ENCODE peak calls at places on chromosome 15, in six cellular contexts. H is SHP77; I is neural crest cell; Q is psoas muscle; Z is stimulated activated CD4-positive, alpha-beta T cell treated with anti-CD3 and anti-CD28 coated beads, Interleukin-1b, Interleukin-23, amount 100 ng/mL, for 48 hours; P is putamen. C is an unnamed sample.

GRCh38 chr15:84982301-84982920 is 755 bp downstream of the PDE8A start:
- DNase-seq in Z (peak), I (no peak), Q (peak), P (peak), H (no peak), C (peak)

GRCh38 chr15:83692820-83693581 is 39.1 kb downstream of the ADAMTSL3 start:
- DNase-seq in H (no peak), Z (no peak), I (no peak), P (no peak), Q (no peak), C (no peak)

GRCh38 chr15:97867870-97868269 is 92.6 kb upstream of the ARRDC4 start:
- DNase-seq in Z (no peak), H (no peak), Q (no peak), I (no peak), P (no peak), C (no peak)

GRCh38 chr15:74252291-74253080 is 16.4 kb downstream of the CCDC33 start:
- DNase-seq in P (no peak), Q (no peak), I (no peak), Z (no peak), H (no peak), C (no peak)

GRCh38 chr15:31975446-31976229 is 54.7 kb upstream of the CHRNA7 start:
- DNase-seq in Q (no peak), Z (no peak), H (peak), I (no peak), P (no peak), C (peak)

GRCh38 chr15:56342653-56343052 is 22.6 kb upstream of the TEX9 start:
- DNase-seq in P (no peak), Q (no peak), H (no peak), Z (no peak), I (no peak), C (no peak)

GRCh38 chr15:57950381-57950946 is 115.0 kb downstream of the ALDH1A2 start:
- DNase-seq in P (no peak), I (no peak), H (no peak), Q (no peak), Z (no peak), C (no peak)

GRCh38 chr15:100762289-100762688 is 117.3 kb upstream of the ALDH1A3 start:
- DNase-seq in Q (no peak), I (no peak), P (no peak), H (no peak), Z (no peak), C (no peak)

GRCh38 chr15:99241752-99242151 is 7.6 kb downstream of the TTC23 start:
- DNase-seq in H (no peak), I (no peak), P (no peak), Z (no peak), Q (no peak), C (no peak)

GRCh38 chr15:65396283-65396964 is 18.6 kb upstream of the IGDCC3 start:
- DNase-seq in Z (no peak), P (no peak), Q (no peak), I (no peak), H (no peak), C (no peak)

GRCh38 chr15:78991476-78991875 is 46.6 kb upstream of the CTSH start:
- DNase-seq in H (no peak), P (no peak), Z (no peak), Q (no peak), I (no peak), C (no peak)

GRCh38 chr15:39588531-39589192 is 7.8 kb downstream of the THBS1 start:
- DNase-seq in P (no peak), Q (no peak), Z (no peak), I (no peak), H (no peak), C (no peak)